ENCODE peak calls at places on chromosomes 3 and 15, in ten cellular contexts. One of them, this sample, is unnamed. For H3K9me3, the result is how much of the 10 kb centered on the place peaks cover.

GRCh38 chr15:63341898-63342297 is 39.7 kb downstream of the CA12 start:
- DNase-seq in pancreas: no peak
- DNase-seq in psoas muscle: no peak
- DNase-seq in ovary: no peak
- DNase-seq in tibial artery: no peak
- DNase-seq in Caco-2: no peak
- DNase-seq in right lobe of liver: no peak
- DNase-seq in upper lobe of right lung: no peak
- DNase-seq in endothelial cell of umbilical vein: no peak
- DNase-seq in lung: no peak
- DNase-seq in this sample: no peak

GRCh38 chr15:85649372-85649771 is 145.4 kb downstream of the KLHL25 start:
- DNase-seq in psoas muscle: no peak
- DNase-seq in Caco-2: no peak
- DNase-seq in lung: peak
- DNase-seq in endothelial cell of umbilical vein: peak
- DNase-seq in ovary: no peak
- DNase-seq in pancreas: no peak
- DNase-seq in right lobe of liver: no peak
- DNase-seq in upper lobe of right lung: no peak
- DNase-seq in tibial artery: no peak
- DNase-seq in this sample: peak

GRCh38 chr3:108311797-108312196 is 15.4 kb downstream of the HHLA2 start:
- DNase-seq in tibial artery: no peak
- DNase-seq in ovary: no peak
- DNase-seq in lung: no peak
- DNase-seq in pancreas: no peak
- DNase-seq in upper lobe of right lung: no peak
- DNase-seq in endothelial cell of umbilical vein: no peak
- DNase-seq in Caco-2: no peak
- DNase-seq in right lobe of liver: no peak
- DNase-seq in psoas muscle: no peak
- DNase-seq in this sample: peak

GRCh38 chr15:72201346-72202029 is 3.9 kb upstream of the GRAMD2A start:
- DNase-seq in psoas muscle: no peak
- DNase-seq in upper lobe of right lung: no peak
- DNase-seq in endothelial cell of umbilical vein: no peak
- DNase-seq in right lobe of liver: no peak
- DNase-seq in Caco-2: no peak
- DNase-seq in lung: no peak
- DNase-seq in ovary: no peak
- DNase-seq in tibial artery: no peak
- DNase-seq in pancreas: no peak
- DNase-seq in this sample: no peak

GRCh38 chr3:170809975-170810357 is 60.0 kb downstream of the RPL22L1 start:
- DNase-seq in endothelial cell of umbilical vein: peak
- DNase-seq in tibial artery: no peak
- DNase-seq in ovary: no peak
- DNase-seq in Caco-2: no peak
- DNase-seq in right lobe of liver: no peak
- DNase-seq in lung: no peak
- DNase-seq in upper lobe of right lung: no peak
- DNase-seq in pancreas: no peak
- DNase-seq in psoas muscle: no peak
- DNase-seq in this sample: peak

GRCh38 chr3:40877651-40878463 is 321.4 kb upstream of the CTNNB1 start:
- DNase-seq in right lobe of liver: peak
- DNase-seq in tibial artery: peak
- DNase-seq in ovary: peak
- DNase-seq in Caco-2: no peak
- DNase-seq in psoas muscle: peak
- DNase-seq in lung: peak
- DNase-seq in upper lobe of right lung: peak
- DNase-seq in pancreas: peak
- DNase-seq in endothelial cell of umbilical vein: peak
- DNase-seq in this sample: peak

GRCh38 chr15:82140859-82141258 is 95.0 kb upstream of the MEX3B start:
- DNase-seq in upper lobe of right lung: no peak
- DNase-seq in endothelial cell of umbilical vein: peak
- DNase-seq in lung: no peak
- DNase-seq in Caco-2: no peak
- DNase-seq in psoas muscle: no peak
- DNase-seq in ovary: no peak
- DNase-seq in pancreas: no peak
- DNase-seq in tibial artery: no peak
- DNase-seq in right lobe of liver: no peak
- DNase-seq in this sample: no peak

GRCh38 chr15:62730825-62731224 is 311.7 kb upstream of the TPM1 start:
- DNase-seq in psoas muscle: no peak
- DNase-seq in pancreas: no peak
- DNase-seq in right lobe of liver: no peak
- DNase-seq in endothelial cell of umbilical vein: no peak
- DNase-seq in ovary: no peak
- DNase-seq in upper lobe of right lung: no peak
- DNase-seq in Caco-2: no peak
- DNase-seq in lung: no peak
- DNase-seq in tibial artery: no peak
- DNase-seq in this sample: no peak

GRCh38 chr15:25250011-25250596 is 188.7 kb downstream of the UBE3A start:
- DNase-seq in Caco-2: no peak
- DNase-seq in tibial artery: peak
- DNase-seq in upper lobe of right lung: no peak
- DNase-seq in right lobe of liver: no peak
- DNase-seq in ovary: peak
- DNase-seq in pancreas: no peak
- DNase-seq in endothelial cell of umbilical vein: no peak
- DNase-seq in lung: no peak
- DNase-seq in psoas muscle: no peak
- DNase-seq in this sample: peak

GRCh38 chr15:25247418-25248030 is 191.3 kb downstream of the UBE3A start:
- DNase-seq in psoas muscle: peak
- DNase-seq in right lobe of liver: peak
- DNase-seq in endothelial cell of umbilical vein: no peak
- DNase-seq in upper lobe of right lung: no peak
- DNase-seq in tibial artery: peak
- DNase-seq in lung: no peak
- DNase-seq in Caco-2: peak
- DNase-seq in pancreas: no peak
- DNase-seq in ovary: peak
- DNase-seq in this sample: no peak

GRCh38 chr15:25248583-25249235 is 190.1 kb downstream of the UBE3A start:
- DNase-seq in tibial artery: peak
- DNase-seq in ovary: peak
- DNase-seq in psoas muscle: peak
- DNase-seq in pancreas: no peak
- DNase-seq in right lobe of liver: peak
- DNase-seq in lung: no peak
- DNase-seq in Caco-2: no peak
- DNase-seq in upper lobe of right lung: peak
- DNase-seq in endothelial cell of umbilical vein: no peak
- DNase-seq in this sample: no peak

GRCh38 chr15:25250906-25251622 is 187.8 kb downstream of the UBE3A start:
- DNase-seq in ovary: peak
- DNase-seq in Caco-2: peak
- DNase-seq in endothelial cell of umbilical vein: no peak
- DNase-seq in pancreas: no peak
- DNase-seq in lung: no peak
- DNase-seq in psoas muscle: peak
- DNase-seq in tibial artery: peak
- DNase-seq in right lobe of liver: peak
- DNase-seq in upper lobe of right lung: peak
- DNase-seq in this sample: peak

GRCh38 chr15:25249236-25250010 is 189.4 kb downstream of the UBE3A start:
- DNase-seq in Caco-2: no peak
- DNase-seq in tibial artery: peak
- DNase-seq in endothelial cell of umbilical vein: no peak
- DNase-seq in lung: no peak
- DNase-seq in right lobe of liver: no peak
- DNase-seq in psoas muscle: no peak
- DNase-seq in upper lobe of right lung: peak
- DNase-seq in ovary: peak
- DNase-seq in pancreas: no peak
- DNase-seq in this sample: no peak
- H3K9me3 ChIP-seq in Caco-2: under half
- H3K9me3 ChIP-seq in tibial artery: under half
- H3K9me3 ChIP-seq in endothelial cell of umbilical vein: under half
- H3K9me3 ChIP-seq in lung: half or more
- H3K9me3 ChIP-seq in right lobe of liver: under half
- H3K9me3 ChIP-seq in psoas muscle: under half
- H3K9me3 ChIP-seq in upper lobe of right lung: under half
- H3K9me3 ChIP-seq in ovary: under half
- H3K9me3 ChIP-seq in pancreas: under half
- H3K9me3 ChIP-seq in this sample: under half

DNA sequence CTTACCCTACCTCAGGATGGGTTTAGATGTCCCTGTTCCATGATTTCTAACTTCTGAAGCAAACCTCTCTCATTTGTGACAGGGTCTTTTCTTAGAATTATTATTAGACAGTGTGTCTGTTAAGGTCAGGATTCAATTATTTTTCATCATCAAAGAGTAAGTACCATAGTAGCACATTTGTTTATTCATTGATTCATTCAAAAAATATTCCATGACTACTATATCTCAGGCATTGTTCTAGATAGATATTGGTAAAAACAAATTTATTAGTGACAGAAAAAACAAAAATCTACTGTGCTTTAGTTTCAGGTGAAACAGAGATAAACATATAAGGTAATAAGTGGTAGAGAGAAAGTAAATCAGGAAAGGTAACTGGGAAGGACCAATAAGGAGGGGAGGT is 3.5 kb upstream of the PLOD2 start:
- DNase-seq in tibial artery: no peak
- DNase-seq in endothelial cell of umbilical vein: no peak
- DNase-seq in psoas muscle: no peak
- DNase-seq in lung: no peak
- DNase-seq in ovary: no peak
- DNase-seq in pancreas: no peak
- DNase-seq in right lobe of liver: no peak
- DNase-seq in upper lobe of right lung: no peak
- DNase-seq in Caco-2: no peak
- DNase-seq in this sample: no peak
- H3K4me3 ChIP-seq in tibial artery: no peak
- H3K4me3 ChIP-seq in endothelial cell of umbilical vein: no peak
- H3K4me3 ChIP-seq in psoas muscle: no peak
- H3K4me3 ChIP-seq in lung: no peak
- H3K4me3 ChIP-seq in ovary: no peak
- H3K4me3 ChIP-seq in pancreas: no peak
- H3K4me3 ChIP-seq in right lobe of liver: no peak
- H3K4me3 ChIP-seq in upper lobe of right lung: no peak
- H3K4me3 ChIP-seq in Caco-2: no peak
- H3K4me3 ChIP-seq in this sample: no peak

GRCh38 chr15:20358781-20359414 is 182.7 kb downstream of the GOLGA6L6 start:
- DNase-seq in pancreas: no peak
- DNase-seq in right lobe of liver: no peak
- DNase-seq in ovary: no peak
- DNase-seq in Caco-2: no peak
- DNase-seq in endothelial cell of umbilical vein: no peak
- DNase-seq in lung: no peak
- DNase-seq in psoas muscle: no peak
- DNase-seq in upper lobe of right lung: no peak
- DNase-seq in tibial artery: no peak
- DNase-seq in this sample: no peak

GRCh38 chr15:20355256-20355868 is 186.2 kb downstream of the GOLGA6L6 start:
- DNase-seq in upper lobe of right lung: peak
- DNase-seq in psoas muscle: peak
- DNase-seq in endothelial cell of umbilical vein: no peak
- DNase-seq in Caco-2: peak
- DNase-seq in pancreas: peak
- DNase-seq in tibial artery: peak
- DNase-seq in lung: no peak
- DNase-seq in ovary: peak
- DNase-seq in right lobe of liver: no peak
- DNase-seq in this sample: no peak

GRCh38 chr15:20357139-20358065 is 184.2 kb downstream of the GOLGA6L6 start:
- DNase-seq in tibial artery: peak
- DNase-seq in lung: no peak
- DNase-seq in pancreas: peak
- DNase-seq in psoas muscle: peak
- DNase-seq in endothelial cell of umbilical vein: no peak
- DNase-seq in right lobe of liver: peak
- DNase-seq in upper lobe of right lung: peak
- DNase-seq in ovary: peak
- DNase-seq in Caco-2: peak
- DNase-seq in this sample: peak

GRCh38 chr15:20358066-20358780 is 183.4 kb downstream of the GOLGA6L6 start:
- DNase-seq in Caco-2: peak
- DNase-seq in upper lobe of right lung: peak
- DNase-seq in tibial artery: peak
- DNase-seq in ovary: peak
- DNase-seq in psoas muscle: peak
- DNase-seq in right lobe of liver: no peak
- DNase-seq in pancreas: peak
- DNase-seq in lung: no peak
- DNase-seq in endothelial cell of umbilical vein: no peak
- DNase-seq in this sample: peak

DNA sequence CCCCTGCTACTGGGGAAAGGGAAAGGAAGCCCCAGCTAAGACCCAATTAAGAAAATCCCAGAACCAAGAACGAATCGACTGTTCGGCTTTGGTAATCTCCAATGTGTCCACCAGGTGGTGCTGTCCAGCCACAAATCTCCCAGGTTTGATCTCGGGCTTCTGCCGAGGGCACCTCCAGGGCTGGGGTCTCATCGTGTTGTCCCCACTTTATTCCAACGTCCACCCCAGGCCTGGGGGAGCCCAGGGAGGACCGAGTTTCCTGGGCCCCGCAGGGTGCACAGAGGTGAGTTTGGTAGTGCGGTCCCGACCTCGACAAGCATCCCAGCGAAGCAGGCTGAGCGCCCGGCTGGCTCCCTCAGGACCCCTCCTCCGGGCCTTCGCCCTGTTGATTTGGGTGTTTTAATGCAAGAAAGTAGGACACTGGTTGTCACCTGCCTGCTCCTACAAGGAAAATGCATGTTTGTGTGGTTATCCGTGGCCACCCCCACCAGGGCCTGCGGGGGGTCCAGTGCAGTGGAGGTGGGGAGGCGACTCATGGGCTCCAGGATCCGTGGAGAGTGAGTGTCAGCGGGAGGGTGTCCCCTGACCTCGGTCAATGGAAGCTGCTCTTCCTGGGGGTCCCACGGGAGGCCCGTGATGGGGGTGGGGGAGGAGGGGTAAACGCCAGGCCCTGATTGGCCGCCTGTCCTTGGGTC is 185.0 kb downstream of the GOLGA6L6 start:
- DNase-seq in pancreas: peak
- DNase-seq in Caco-2: peak
- DNase-seq in psoas muscle: peak
- DNase-seq in right lobe of liver: peak
- DNase-seq in tibial artery: peak
- DNase-seq in lung: peak
- DNase-seq in upper lobe of right lung: peak
- DNase-seq in ovary: peak
- DNase-seq in endothelial cell of umbilical vein: no peak
- DNase-seq in this sample: no peak
- H3K9me3 ChIP-seq in pancreas: under half
- H3K9me3 ChIP-seq in Caco-2: under half
- H3K9me3 ChIP-seq in psoas muscle: under half
- H3K9me3 ChIP-seq in right lobe of liver: under half
- H3K9me3 ChIP-seq in tibial artery: under half
- H3K9me3 ChIP-seq in lung: under half
- H3K9me3 ChIP-seq in upper lobe of right lung: under half
- H3K9me3 ChIP-seq in ovary: under half
- H3K9me3 ChIP-seq in endothelial cell of umbilical vein: under half
- H3K9me3 ChIP-seq in this sample: under half

GRCh38 chr3:197352382-197352781 is 54.0 kb upstream of the DLG1 start:
- DNase-seq in ovary: peak
- DNase-seq in Caco-2: no peak
- DNase-seq in psoas muscle: peak
- DNase-seq in tibial artery: no peak
- DNase-seq in lung: no peak
- DNase-seq in pancreas: peak
- DNase-seq in right lobe of liver: peak
- DNase-seq in upper lobe of right lung: no peak
- DNase-seq in endothelial cell of umbilical vein: no peak
- DNase-seq in this sample: peak

GRCh38 chr3:197354195-197355059 is 56.0 kb upstream of the DLG1 start:
- DNase-seq in Caco-2: no peak
- DNase-seq in tibial artery: no peak
- DNase-seq in endothelial cell of umbilical vein: no peak
- DNase-seq in upper lobe of right lung: peak
- DNase-seq in pancreas: peak
- DNase-seq in ovary: peak
- DNase-seq in lung: no peak
- DNase-seq in psoas muscle: peak
- DNase-seq in right lobe of liver: no peak
- DNase-seq in this sample: peak

GRCh38 chr3:197353001-197353866 is 54.8 kb upstream of the DLG1 start:
- DNase-seq in lung: no peak
- DNase-seq in endothelial cell of umbilical vein: no peak
- DNase-seq in upper lobe of right lung: no peak
- DNase-seq in ovary: no peak
- DNase-seq in right lobe of liver: no peak
- DNase-seq in pancreas: no peak
- DNase-seq in psoas muscle: no peak
- DNase-seq in tibial artery: no peak
- DNase-seq in Caco-2: no peak
- DNase-seq in this sample: no peak

GRCh38 chr3:197355713-197356112 is 57.3 kb upstream of the DLG1 start:
- DNase-seq in psoas muscle: no peak
- DNase-seq in tibial artery: no peak
- DNase-seq in endothelial cell of umbilical vein: no peak
- DNase-seq in right lobe of liver: no peak
- DNase-seq in ovary: no peak
- DNase-seq in Caco-2: peak
- DNase-seq in upper lobe of right lung: no peak
- DNase-seq in lung: no peak
- DNase-seq in pancreas: no peak
- DNase-seq in this sample: no peak

GRCh38 chr3:197353867-197354180 is 55.4 kb upstream of the DLG1 start:
- DNase-seq in right lobe of liver: no peak
- DNase-seq in upper lobe of right lung: no peak
- DNase-seq in ovary: no peak
- DNase-seq in pancreas: no peak
- DNase-seq in psoas muscle: no peak
- DNase-seq in lung: no peak
- DNase-seq in endothelial cell of umbilical vein: no peak
- DNase-seq in Caco-2: no peak
- DNase-seq in tibial artery: no peak
- DNase-seq in this sample: peak
- H3K4me3 ChIP-seq in right lobe of liver: no peak
- H3K4me3 ChIP-seq in upper lobe of right lung: no peak
- H3K4me3 ChIP-seq in ovary: no peak
- H3K4me3 ChIP-seq in pancreas: no peak
- H3K4me3 ChIP-seq in psoas muscle: peak
- H3K4me3 ChIP-seq in lung: no peak
- H3K4me3 ChIP-seq in endothelial cell of umbilical vein: no peak
- H3K4me3 ChIP-seq in Caco-2: no peak
- H3K4me3 ChIP-seq in tibial artery: no peak
- H3K4me3 ChIP-seq in this sample: no peak